ENCODE peak calls at places on chromosomes 2 and 18, in four cellular contexts. T is heart left ventricle, M is left lung, Z is heart right ventricle. N is an unnamed sample.

GRCh38 chr2:241904011-241904718 is 34.6 kb downstream of the RTP5 start:
- DNase-seq in T (no peak), M (no peak), Z (no peak), N (peak)

GRCh38 chr2:66439291-66440010 is 4.5 kb downstream of the MEIS1 start:
- DNase-seq in T (peak), M (no peak), Z (no peak), N (no peak)

GRCh38 chr2:241112592-241112991 is 10.5 kb upstream of the MTERF4 start:
- DNase-seq in T (no peak), M (no peak), Z (no peak), N (no peak)

GRCh38 chr2:78699696-78700095 is 325.8 kb upstream of the REG3G start:
- DNase-seq in T (no peak), M (no peak), Z (no peak), N (no peak)

GRCh38 chr2:19048593-19049264 is 309.7 kb downstream of the OSR1 start:
- DNase-seq in T (peak), M (peak), Z (peak), N (peak)

GRCh38 chr2:54298511-54298910 is 42.5 kb upstream of the TSPYL6 start:
- DNase-seq in T (no peak), M (no peak), Z (no peak), N (no peak)

GRCh38 chr18:5515007-5515744 is 28.6 kb downstream of the EPB41L3 start:
- DNase-seq in T (no peak), M (no peak), Z (no peak), N (no peak)

GRCh38 chr2:20172273-20173052 is 52.5 kb downstream of the SDC1 start:
- DNase-seq in T (no peak), M (no peak), Z (no peak), N (peak)

GRCh38 chr2:165067958-165068612 is 112.8 kb upstream of the SLC38A11 start:
- DNase-seq in T (peak), M (peak), Z (peak), N (no peak)

GRCh38 chr2:167928434-167928833 is 319.0 kb downstream of the STK39 start:
- DNase-seq in T (no peak), M (no peak), Z (no peak), N (no peak)

GRCh38 chr2:75053484-75054112 is 95.2 kb downstream of the POLE4 start:
- DNase-seq in T (no peak), M (no peak), Z (no peak), N (no peak)

GRCh38 chr2:19235308-19235707 is 123.1 kb downstream of the OSR1 start:
- DNase-seq in T (no peak), M (no peak), Z (no peak), N (no peak)

GRCh38 chr18:56795381-56795780 is 144.2 kb downstream of the WDR7 start:
- DNase-seq in T (no peak), M (no peak), Z (no peak), N (no peak)

GRCh38 chr2:215363461-215364156 is 51.8 kb downstream of the ATIC start:
- DNase-seq in T (no peak), M (no peak), Z (no peak), N (no peak)

GRCh38 chr2:241857041-241857541 is 1.6 kb downstream of the PDCD1 start:
- DNase-seq in T (no peak), M (no peak), Z (no peak), N (peak)

GRCh38 chr18:10417679-10418078 is 36.8 kb upstream of the APCDD1 start:
- DNase-seq in T (no peak), M (no peak), Z (no peak), N (no peak)

GRCh38 chr2:205848601-205849000 is 166.3 kb downstream of the NRP2 start:
- DNase-seq in T (no peak), M (no peak), Z (no peak), N (no peak)

GRCh38 chr18:51637881-51638280 is 440.4 kb upstream of the MEX3C start:
- DNase-seq in T (no peak), M (no peak), Z (no peak), N (no peak)

GRCh38 chr18:7221424-7222155 is 9.3 kb upstream of the LRRC30 start:
- DNase-seq in T (peak), M (no peak), Z (peak), N (no peak)

GRCh38 chr2:196390243-196391148 is 219.1 kb upstream of the STK17B start:
- DNase-seq in T (no peak), M (no peak), Z (no peak), N (no peak)

GRCh38 chr2:167843657-167844056 is 403.7 kb downstream of the STK39 start:
- DNase-seq in T (no peak), M (no peak), Z (no peak), N (no peak)

GRCh38 chr18:76274470-76275289 is 220.4 kb downstream of the ZNF516 start:
- DNase-seq in T (no peak), M (no peak), Z (no peak), N (no peak)

GRCh38 chr2:207245526-207245925 is 79.8 kb upstream of the KLF7 start:
- DNase-seq in T (no peak), M (no peak), Z (no peak), N (no peak)
- H3K27ac ChIP-seq in T (no peak), M (no peak), Z (no peak), N (no peak)

DNA sequence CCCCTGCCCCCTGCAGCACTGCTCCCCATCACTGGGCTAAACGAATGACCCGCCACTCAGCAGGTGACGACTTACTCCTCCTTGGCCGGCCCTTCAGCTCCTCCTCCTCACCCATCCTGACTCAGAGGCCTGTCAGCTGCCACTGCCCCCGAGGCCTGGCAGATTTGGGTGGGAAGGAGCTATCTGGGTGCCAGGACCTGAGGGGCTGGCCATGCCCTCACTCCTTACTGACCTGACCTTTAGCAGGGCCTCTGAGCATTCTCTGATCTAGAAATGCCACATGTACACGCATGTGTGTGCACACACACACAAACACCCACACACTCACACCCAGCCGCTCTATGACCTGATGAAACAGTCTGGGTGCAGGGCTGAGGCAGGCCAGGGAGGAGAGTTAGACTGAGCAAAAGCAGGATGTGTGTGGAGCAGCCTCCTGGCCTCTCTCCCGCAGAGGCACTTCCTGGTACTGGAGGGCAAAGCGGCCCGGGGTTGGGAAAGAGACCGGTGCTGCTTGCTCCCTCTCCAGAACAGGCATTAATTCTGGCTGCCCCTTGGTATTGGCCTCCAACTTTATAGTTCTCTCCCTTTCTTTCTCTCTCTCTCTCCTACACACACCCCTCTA is 68.0 kb downstream of the ZFP36L2 start:
- DNase-seq in T (peak), M (peak), Z (peak), N (peak)
- H3K4me3 ChIP-seq in T (no peak), M (no peak), Z (no peak), N (no peak)

DNA sequence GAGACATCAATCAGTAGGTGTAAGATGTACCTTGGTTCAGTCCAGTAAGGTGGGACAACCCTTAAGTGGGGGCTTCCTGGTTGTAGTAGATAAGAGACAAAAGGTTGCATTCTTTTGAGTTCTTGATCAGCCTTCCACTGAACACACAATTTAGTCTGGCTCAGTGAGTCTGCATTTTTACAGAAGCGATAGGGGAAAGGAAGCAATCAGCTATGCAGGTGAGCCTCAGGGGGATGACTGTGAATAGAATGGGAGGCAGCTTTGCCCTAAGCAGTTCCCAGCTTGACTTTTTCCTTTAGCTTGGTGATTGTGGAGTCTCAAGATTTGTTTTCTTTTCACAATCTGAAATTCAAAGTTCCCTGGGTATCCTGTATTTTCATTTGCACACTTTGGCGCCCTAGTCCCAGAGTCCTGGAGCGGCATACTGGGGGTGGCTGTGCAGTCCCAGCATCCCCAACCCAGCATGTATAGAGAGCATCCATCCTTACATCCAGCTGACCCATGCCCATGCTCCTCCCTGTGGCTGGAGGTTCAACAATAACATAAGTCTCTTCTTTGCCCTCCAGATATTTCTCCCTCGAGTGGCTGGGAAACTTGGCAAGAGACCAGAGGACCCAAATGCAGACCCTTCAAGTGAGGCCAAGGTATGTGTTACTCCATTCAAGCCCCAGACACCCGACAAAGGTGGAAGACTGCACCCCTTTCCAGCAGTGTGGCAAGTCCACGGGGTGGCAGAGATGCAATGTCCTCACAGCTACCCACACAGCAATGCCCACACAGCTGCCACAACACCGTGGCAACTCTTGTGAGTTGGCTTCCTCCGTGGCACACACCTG is 20.1 kb upstream of the PRLH start:
- DNase-seq in T (no peak), M (no peak), Z (no peak), N (no peak)
- H3K27ac ChIP-seq in T (no peak), M (no peak), Z (no peak), N (no peak)

DNA sequence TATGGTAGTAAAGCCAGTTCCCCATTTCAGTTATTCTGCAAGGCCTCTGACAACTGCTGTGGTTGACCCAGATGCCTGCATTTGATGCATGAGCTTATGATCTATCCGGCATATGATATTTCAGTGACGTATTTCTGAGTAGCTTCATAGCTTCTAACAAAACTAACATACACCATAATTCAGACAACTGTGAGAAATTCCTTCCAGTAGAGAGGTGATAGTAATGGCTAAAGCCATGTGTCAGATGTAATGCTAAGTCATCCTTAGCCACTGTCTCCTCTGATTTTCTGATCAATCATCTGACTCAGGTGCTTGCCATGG is 105.2 kb downstream of the TPO start:
- DNase-seq in T (no peak), M (no peak), Z (no peak), N (no peak)
- H3K4me3 ChIP-seq in T (no peak), M (no peak), Z (no peak), N (no peak)

DNA sequence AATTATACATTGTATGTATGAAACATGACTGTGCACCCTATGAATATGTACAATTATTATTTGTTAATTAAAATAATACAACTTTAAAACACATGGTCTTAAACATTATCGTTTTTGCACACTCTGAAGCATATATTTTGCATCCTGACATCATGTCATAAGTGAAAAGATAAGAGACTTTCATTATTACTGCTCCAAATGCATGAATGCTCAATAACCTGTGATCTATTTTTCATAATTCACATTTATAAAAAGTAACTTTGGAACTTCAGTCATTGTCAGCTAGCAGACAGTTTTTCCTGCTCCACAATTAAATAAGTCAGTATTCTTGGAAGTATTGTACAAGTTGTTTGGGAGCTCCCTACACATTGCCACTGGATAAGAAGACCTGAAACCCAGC is 1.3 kb upstream of the ITPRIPL1 start:
- DNase-seq in T (no peak), M (no peak), Z (no peak), N (no peak)
- H3K27ac ChIP-seq in T (no peak), M (no peak), Z (no peak), N (no peak)

GRCh38 chr2:32498301-32498700 is 129.5 kb upstream of the TTC27 start:
- DNase-seq in T (no peak), M (no peak), Z (no peak), N (no peak)
- H3K4me3 ChIP-seq in T (no peak), M (no peak), Z (no peak), N (no peak)

DNA sequence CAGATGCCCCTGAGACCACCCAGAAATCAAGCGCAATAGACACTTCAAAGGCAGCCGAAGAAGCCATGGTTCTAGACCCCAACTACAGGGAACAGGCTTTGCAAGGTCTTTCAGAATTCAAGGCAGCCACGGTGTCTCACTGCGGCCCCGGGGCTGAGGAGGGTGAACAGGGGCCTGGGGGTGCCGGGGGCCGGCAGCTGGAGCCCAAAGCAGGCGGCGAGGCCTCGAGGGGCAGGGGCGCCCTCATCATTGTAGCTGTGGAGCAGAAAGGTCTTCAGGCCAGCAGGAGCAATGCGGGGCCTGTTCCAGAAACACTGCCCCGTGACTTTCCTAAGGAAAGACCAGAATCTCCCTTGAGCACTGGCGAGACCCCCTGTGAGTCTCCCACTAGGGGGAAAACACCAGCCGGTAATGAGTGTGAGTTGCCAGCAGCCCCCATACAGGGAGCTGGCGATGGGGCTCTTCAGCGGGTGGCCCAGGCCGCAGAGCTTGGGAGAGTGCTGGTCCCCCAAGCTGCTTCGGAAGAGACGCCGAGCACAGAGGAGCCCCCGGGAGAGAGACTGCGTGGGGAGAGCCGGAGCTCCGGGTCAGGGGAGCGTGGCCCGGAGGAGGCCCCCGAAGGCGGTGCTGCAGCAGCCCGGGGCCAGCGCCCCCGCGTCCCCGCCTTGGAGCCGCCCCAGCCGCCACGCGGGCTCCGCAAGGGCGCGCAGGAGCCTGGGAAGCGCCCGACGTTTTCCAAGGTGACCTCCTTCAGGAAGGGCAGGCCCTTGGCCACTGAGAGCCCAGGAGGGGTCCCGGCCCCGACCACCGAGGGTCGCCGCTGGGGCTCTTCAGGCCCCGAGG is 79.1 kb downstream of the ARHGEF4 start:
- DNase-seq in T (no peak), M (no peak), Z (no peak), N (no peak)
- H3K27ac ChIP-seq in T (no peak), M (no peak), Z (no peak), N (no peak)

DNA sequence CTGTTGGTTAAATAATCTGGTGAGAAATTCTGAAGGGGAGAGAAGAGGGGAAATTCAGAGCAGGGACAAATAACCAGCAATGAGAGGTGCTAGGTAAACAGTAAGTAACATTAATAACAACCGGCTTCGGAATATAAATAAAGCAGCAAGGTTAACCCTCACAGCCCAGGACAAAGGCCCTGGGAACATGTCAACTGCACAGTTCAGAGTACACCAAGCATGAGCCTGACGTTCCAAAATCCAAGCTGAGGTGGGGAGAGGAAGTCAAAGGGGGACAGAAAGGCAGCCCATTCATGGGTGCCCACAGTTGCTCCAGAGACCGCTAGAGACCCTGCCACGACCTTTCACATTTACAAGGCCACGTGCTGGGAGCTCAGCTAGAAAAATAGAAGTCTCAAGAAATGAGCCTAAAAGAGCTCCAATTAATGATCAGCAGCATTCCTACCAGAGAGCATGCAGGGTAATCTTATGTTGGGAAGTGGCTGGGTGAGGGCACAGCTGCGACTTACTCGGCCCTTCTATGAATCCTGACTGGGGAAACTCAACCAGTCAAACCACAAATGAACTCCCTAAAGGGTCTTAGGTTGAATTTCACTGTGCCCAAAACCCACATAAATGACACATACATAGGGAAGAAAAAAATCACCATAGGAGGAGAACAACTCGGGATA is 55.1 kb downstream of the UXS1 start:
- DNase-seq in T (no peak), M (no peak), Z (no peak), N (no peak)
- H3K4me3 ChIP-seq in T (peak), M (no peak), Z (peak), N (no peak)

GRCh38 chr2:23620841-23621341 is 235.9 kb downstream of the KLHL29 start:
- DNase-seq in T (peak), M (peak), Z (peak), N (peak)
- H3K27ac ChIP-seq in T (peak), M (no peak), Z (peak), N (no peak)

N was measured in upper lobe of right lung.